ENCODE peak calls at places on chromosomes 5 and 9, in ten cellular contexts. Q is Caki2; O is left lung; T is H54; I is globus pallidus; P is cardiac septum; D is CD8-positive, alpha-beta memory T cell; N is EH; U is stimulated activated CD4-positive, alpha-beta T cell treated with anti-CD3 and anti-CD28 coated beads, Interleukin-4, amount 100 ng/mL, for 4 hours; Z is B cell. L is an unnamed sample.

GRCh38 chr9:106859957-106860715 is 2.8 kb upstream of the ZNF462 start:
- DNase-seq in Q (peak), O (peak), T (peak), I (no peak), P (no peak), D (no peak), N (peak), U (no peak), Z (no peak), L (peak)

GRCh38 chr9:116049506-116049905 is 104.1 kb upstream of the PAPPA start:
- DNase-seq in Q (no peak), O (no peak), T (no peak), I (no peak), P (no peak), D (no peak), N (peak), U (no peak), Z (no peak), L (no peak)

GRCh38 chr9:135809166-135809565 is 98.2 kb downstream of the CAMSAP1 start:
- DNase-seq in Q (no peak), O (no peak), T (no peak), I (no peak), P (peak), D (no peak), N (peak), U (no peak), Z (no peak), L (no peak)

GRCh38 chr9:129567842-129568559 is 52.9 kb downstream of the C9orf50 start:
- DNase-seq in Q (peak), O (no peak), T (peak), I (no peak), P (no peak), D (no peak), N (peak), U (no peak), Z (no peak), L (no peak)

GRCh38 chr9:72441296-72442211 is 76.5 kb upstream of the ZFAND5 start:
- DNase-seq in Q (no peak), O (no peak), T (no peak), I (peak), P (no peak), D (no peak), N (peak), U (no peak), Z (no peak), L (no peak)

GRCh38 chr9:129173296-129174101 is 4.6 kb downstream of the IER5L start:
- DNase-seq in Q (no peak), O (no peak), T (no peak), I (no peak), P (no peak), D (no peak), N (peak), U (no peak), Z (no peak), L (no peak)

GRCh38 chr9:113590389-113590788 is 126.9 kb downstream of the RGS3 start:
- DNase-seq in Q (no peak), O (no peak), T (no peak), I (no peak), P (no peak), D (no peak), N (no peak), U (no peak), Z (no peak), L (no peak)

GRCh38 chr5:179603308-179603707 is 20.2 kb downstream of the HNRNPH1 start:
- DNase-seq in Q (no peak), O (no peak), T (no peak), I (no peak), P (no peak), D (no peak), N (no peak), U (no peak), Z (no peak), L (no peak)

GRCh38 chr5:129459485-129460120 is 495 bp upstream of the ADAMTS19 start:
- DNase-seq in Q (no peak), O (no peak), T (no peak), I (peak), P (no peak), D (no peak), N (peak), U (no peak), Z (no peak), L (peak)

GRCh38 chr9:111851536-111851935 is 45.1 kb upstream of the UGCG start:
- DNase-seq in Q (peak), O (no peak), T (peak), I (no peak), P (no peak), D (no peak), N (peak), U (no peak), Z (no peak), L (no peak)

GRCh38 chr5:68368686-68369359 is 153.3 kb downstream of the PIK3R1 start:
- DNase-seq in Q (peak), O (no peak), T (no peak), I (no peak), P (no peak), D (no peak), N (no peak), U (no peak), Z (no peak), L (no peak)